ENCODE peak calls at places on chromosomes 6 and 20, in five cellular contexts. O, P, B, T and L are unnamed samples. For H3K4me1, the result is how much of the 10 kb centered on the place peaks cover.

GRCh38 chr6:16265351-16266341 is 27.3 kb downstream of the GMPR start:
- DNase-seq in O (no peak), P (no peak), B (no peak), T (no peak), L (no peak)

GRCh38 chr6:7479801-7480266 is 61.6 kb upstream of the DSP start:
- DNase-seq in O (no peak), P (no peak), B (no peak), T (no peak), L (peak)

GRCh38 chr6:100726741-100727140 is 154.4 kb downstream of the ASCC3 start:
- DNase-seq in O (no peak), P (no peak), B (no peak), T (no peak), L (peak)

GRCh38 chr6:138222901-138223546 is 4.7 kb upstream of the PBOV1 start:
- DNase-seq in O (no peak), P (no peak), B (no peak), T (no peak), L (no peak)

GRCh38 chr6:108260126-108260808 is 573 bp downstream of the SNX3 start:
- DNase-seq in O (peak), P (peak), B (peak), T (peak), L (peak)

GRCh38 chr20:37697314-37697713 is 3.5 kb downstream of the CTNNBL1 start:
- DNase-seq in O (no peak), P (no peak), B (no peak), T (no peak), L (no peak)

GRCh38 chr6:2942916-2943563 is 28.3 kb downstream of the SERPINB6 start:
- DNase-seq in O (peak), P (no peak), B (peak), T (no peak), L (no peak)

GRCh38 chr6:44056392-44057237 is 70.6 kb downstream of the MRPL14 start:
- DNase-seq in O (no peak), P (no peak), B (no peak), T (no peak), L (no peak)

GRCh38 chr6:122302077-122302476 is 97.4 kb upstream of the HSF2 start:
- DNase-seq in O (no peak), P (no peak), B (no peak), T (no peak), L (no peak)

GRCh38 chr6:95545691-95546090 is 31.6 kb upstream of the MANEA start:
- DNase-seq in O (no peak), P (no peak), B (no peak), T (no peak), L (no peak)

GRCh38 chr20:60085551-60086132 is 127.4 kb downstream of the CDH26 start:
- DNase-seq in O (peak), P (peak), B (no peak), T (no peak), L (no peak)

GRCh38 chr6:31690231-31691077 is 9.6 kb upstream of the LY6G5C start:
- DNase-seq in O (peak), P (no peak), B (no peak), T (no peak), L (no peak)

GRCh38 chr20:3464166-3464565 is 6.7 kb upstream of the ATRN start:
- DNase-seq in O (no peak), P (no peak), B (no peak), T (no peak), L (no peak)

GRCh38 chr6:163195721-163196691 is 218.5 kb upstream of the QKI start:
- DNase-seq in O (no peak), P (no peak), B (no peak), T (no peak), L (no peak)

GRCh38 chr6:8060346-8060745 is 3.8 kb downstream of the BLOC1S5 start:
- DNase-seq in O (no peak), P (no peak), B (no peak), T (no peak), L (no peak)

GRCh38 chr20:44402391-44403193 is 47.1 kb downstream of the HNF4A start:
- DNase-seq in O (no peak), P (no peak), B (no peak), T (no peak), L (no peak)

GRCh38 chr20:57251344-57251743 is 15.1 kb downstream of the BMP7 start:
- DNase-seq in O (peak), P (no peak), B (no peak), T (no peak), L (no peak)

GRCh38 chr20:54345301-54345724 is 130.1 kb upstream of the DOK5 start:
- DNase-seq in O (no peak), P (no peak), B (no peak), T (no peak), L (peak)

GRCh38 chr20:59746155-59746554 is 141.8 kb downstream of the PHACTR3 start:
- DNase-seq in O (no peak), P (no peak), B (no peak), T (no peak), L (no peak)

GRCh38 chr20:20827992-20828597 is 115.7 kb upstream of the RALGAPA2 start:
- DNase-seq in O (no peak), P (no peak), B (no peak), T (no peak), L (no peak)

GRCh38 chr20:35226126-35226774 is at the start of gene MMP24:
- DNase-seq in O (peak), P (peak), B (peak), T (no peak), L (no peak)

GRCh38 chr20:35992713-35993335 is 24.4 kb downstream of the CNBD2 start:
- DNase-seq in O (peak), P (peak), B (no peak), T (peak), L (peak)

GRCh38 chr20:1894951-1895673 is at the start of gene SIRPA:
- DNase-seq in O (peak), P (peak), B (peak), T (peak), L (peak)

GRCh38 chr6:163438940-163439335 is 24.4 kb downstream of the QKI start:
- DNase-seq in O (no peak), P (no peak), B (no peak), T (no peak), L (peak)

GRCh38 chr6:123022980-123023379 is 26.9 kb downstream of the CLVS2 start:
- DNase-seq in O (peak), P (peak), B (no peak), T (peak), L (peak)

GRCh38 chr20:45100563-45101245 is at the start of gene KCNS1:
- DNase-seq in O (peak), P (peak), B (peak), T (no peak), L (peak)

GRCh38 chr6:46491201-46491788 is at the start of gene RCAN2:
- DNase-seq in O (peak), P (peak), B (peak), T (peak), L (peak)

GRCh38 chr6:41439524-41440418 is 104.4 kb downstream of the NCR2 start:
- DNase-seq in O (peak), P (no peak), B (no peak), T (no peak), L (no peak)

GRCh38 chr6:96913621-96914020 is 10.9 kb upstream of the KLHL32 start:
- DNase-seq in O (no peak), P (no peak), B (no peak), T (no peak), L (no peak)

GRCh38 chr6:21144928-21145327 is 448.6 kb upstream of the SOX4 start:
- DNase-seq in O (no peak), P (no peak), B (no peak), T (no peak), L (no peak)

GRCh38 chr6:98467091-98467490 is 367.3 kb upstream of the POU3F2 start:
- DNase-seq in O (peak), P (no peak), B (no peak), T (no peak), L (no peak)

GRCh38 chr20:57469418-57470211 is 55.3 kb downstream of the CTCFL start:
- DNase-seq in O (peak), P (no peak), B (no peak), T (no peak), L (no peak)

GRCh38 chr6:7526755-7527154 is 14.7 kb upstream of the DSP start:
- DNase-seq in O (no peak), P (peak), B (peak), T (no peak), L (no peak)

GRCh38 chr6:120378582-120379220 is 955.6 kb downstream of the TBC1D32 start:
- DNase-seq in O (peak), P (no peak), B (no peak), T (no peak), L (peak)

GRCh38 chr6:142925575-142926110 is 19.3 kb downstream of the HIVEP2 start:
- DNase-seq in O (no peak), P (no peak), B (no peak), T (no peak), L (peak)

GRCh38 chr6:21949211-21949801 is 347.5 kb downstream of the PRL start:
- DNase-seq in O (no peak), P (no peak), B (no peak), T (no peak), L (peak)

GRCh38 chr6:143993965-143994646 is 14.0 kb downstream of the PLAGL1 start:
- DNase-seq in O (no peak), P (no peak), B (no peak), T (no peak), L (no peak)

GRCh38 chr6:140789466-140789865 is 1343.3 kb upstream of the GJE1 start:
- DNase-seq in O (no peak), P (no peak), B (no peak), T (no peak), L (no peak)

GRCh38 chr6:134551245-134551960 is 233.5 kb upstream of the SGK1 start:
- DNase-seq in O (peak), P (no peak), B (no peak), T (no peak), L (peak)

GRCh38 chr6:67009818-67010217 is 1302.8 kb upstream of the EYS start:
- DNase-seq in O (peak), P (peak), B (no peak), T (no peak), L (no peak)

GRCh38 chr6:75834447-75834846 is 85.4 kb downstream of the MYO6 start:
- DNase-seq in O (no peak), P (no peak), B (no peak), T (no peak), L (no peak)
- H3K18ac ChIP-seq in O (no peak), P (no peak), B (no peak), T (no peak), L (no peak)

DNA sequence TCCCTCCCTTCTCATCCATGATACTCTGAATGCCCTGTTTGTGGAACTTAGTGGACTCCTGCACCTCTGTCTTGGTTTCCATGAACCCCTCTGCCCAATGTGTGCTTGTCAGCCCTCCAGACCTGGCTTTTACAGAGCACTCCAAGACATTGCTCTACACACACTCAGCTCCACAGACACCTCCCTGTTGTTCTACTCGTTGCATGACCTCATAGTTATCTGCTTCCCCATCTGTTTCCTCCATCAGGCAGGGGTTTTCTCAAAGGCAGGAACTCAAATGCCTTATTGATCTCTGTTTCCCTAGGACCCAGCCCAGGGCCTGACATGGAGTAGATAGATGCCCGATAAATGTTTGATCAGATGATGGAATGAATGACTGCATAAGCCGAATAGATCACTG is 13.3 kb downstream of the PLCG1 start:
- DNase-seq in O (peak), P (no peak), B (no peak), T (no peak), L (no peak)
- H3K4me1 ChIP-seq in O (under half), P (under half), B (under half), T (under half), L (under half)

DNA sequence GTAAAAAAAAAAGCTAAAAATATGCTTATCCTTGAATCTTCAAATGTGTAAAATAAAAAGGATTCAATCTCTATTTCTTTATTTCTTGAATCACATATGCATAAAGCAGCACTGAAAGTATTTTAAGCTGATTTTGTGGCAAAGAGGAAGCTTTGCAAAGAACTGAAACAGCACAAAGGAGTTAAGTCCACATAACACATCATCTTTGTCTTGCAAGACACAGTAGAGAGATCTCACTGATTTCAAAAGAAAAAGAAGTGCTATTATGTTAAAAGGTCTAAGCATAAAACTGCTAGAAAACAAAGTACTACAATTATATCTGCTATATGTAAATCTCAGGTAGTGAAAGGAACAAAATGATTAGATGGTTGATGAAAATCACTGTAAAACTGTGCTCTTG is 127.1 kb upstream of the HMGCLL1 start:
- DNase-seq in O (no peak), P (no peak), B (no peak), T (no peak), L (no peak)
- H3K18ac ChIP-seq in O (no peak), P (no peak), B (no peak), T (no peak), L (no peak)

DNA sequence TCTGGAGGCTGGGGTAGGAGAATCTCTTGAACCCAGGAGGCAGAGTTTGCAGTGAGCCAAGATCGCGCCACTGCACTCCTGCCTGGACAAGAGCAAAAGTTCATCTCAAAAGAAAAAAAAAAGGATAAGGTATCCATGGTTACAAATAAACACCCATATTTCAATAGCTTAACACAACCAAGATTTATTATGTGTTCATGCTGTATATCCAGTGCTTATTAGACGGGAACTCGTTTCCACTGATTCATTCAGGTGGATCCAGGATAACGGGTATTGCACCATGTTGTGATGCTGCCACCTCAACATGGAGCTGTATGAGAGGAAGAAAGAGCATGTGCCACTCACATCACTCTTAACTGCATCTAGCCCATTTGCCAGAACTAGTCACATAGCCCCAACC is 69.1 kb upstream of the HIVEP1 start:
- DNase-seq in O (no peak), P (no peak), B (no peak), T (no peak), L (no peak)
- H3K4me1 ChIP-seq in O (under half), P (under half), B (under half), T (under half), L (under half)

GRCh38 chr6:33192671-33193602 is 670 bp upstream of the COL11A2 start:
- DNase-seq in O (no peak), P (no peak), B (peak), T (no peak), L (no peak)
- H3K18ac ChIP-seq in O (no peak), P (no peak), B (peak), T (peak), L (no peak)

DNA sequence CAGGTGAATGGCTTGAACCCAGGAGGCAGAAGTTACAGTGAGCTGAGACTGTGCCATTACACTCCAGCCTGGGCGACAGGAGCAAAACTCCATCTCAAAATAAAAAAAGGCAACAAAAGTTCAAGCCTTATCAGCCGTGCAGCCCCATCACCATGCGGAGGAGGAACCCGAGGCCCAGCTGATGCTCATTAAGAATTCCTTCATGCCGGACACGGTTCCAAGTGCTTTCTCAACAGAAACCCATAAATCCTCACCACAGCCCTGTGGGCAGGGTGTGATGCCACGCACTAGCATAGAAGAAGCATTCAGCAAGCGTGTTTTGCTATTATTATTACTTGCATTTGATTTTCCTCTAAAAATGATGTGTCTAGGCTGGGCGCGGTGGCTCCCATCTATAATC is 56.3 kb downstream of the PREX1 start:
- DNase-seq in O (no peak), P (no peak), B (no peak), T (no peak), L (no peak)
- H3K4me1 ChIP-seq in O (under half), P (under half), B (under half), T (under half), L (under half)

GRCh38 chr6:56957856-56958255 is 2.9 kb downstream of the BEND6 start:
- DNase-seq in O (no peak), P (no peak), B (no peak), T (no peak), L (no peak)
- H3K18ac ChIP-seq in O (no peak), P (no peak), B (no peak), T (no peak), L (no peak)

GRCh38 chr6:158642805-158643489 is 1.6 kb downstream of the DYNLT1 start:
- DNase-seq in O (no peak), P (no peak), B (no peak), T (no peak), L (peak)

GRCh38 chr6:158640519-158640918 is 4.0 kb downstream of the DYNLT1 start:
- DNase-seq in O (no peak), P (no peak), B (peak), T (no peak), L (no peak)

GRCh38 chr6:158644227-158645063 is at the start of gene DYNLT1:
- DNase-seq in O (peak), P (peak), B (peak), T (peak), L (peak)

GRCh38 chr6:158639056-158639455 is 5.5 kb downstream of the DYNLT1 start:
- DNase-seq in O (no peak), P (no peak), B (peak), T (no peak), L (no peak)

DNA sequence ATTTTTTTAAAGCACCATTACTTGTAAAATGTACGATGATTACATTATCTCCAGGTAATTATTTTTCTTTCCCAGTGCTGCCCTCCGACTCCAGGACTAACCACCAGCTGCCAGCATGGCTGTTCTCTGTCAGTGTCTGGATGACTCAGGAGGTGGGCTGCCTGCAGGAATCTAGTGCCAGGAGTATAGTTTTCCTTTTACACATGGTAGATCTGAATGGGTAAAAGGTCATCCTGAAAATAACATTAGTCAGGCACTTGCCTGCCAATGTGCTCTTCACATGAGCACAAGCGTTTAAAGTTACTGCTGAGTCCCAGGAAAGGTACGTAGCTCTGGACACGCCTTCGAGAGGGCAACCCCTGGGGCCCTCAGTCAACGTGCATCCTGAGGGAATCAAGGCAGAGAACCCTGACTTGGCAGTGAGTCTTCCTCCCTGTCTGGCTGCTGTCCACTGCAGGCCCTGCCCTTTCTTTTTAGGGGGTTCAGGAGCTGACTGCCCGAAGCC is 2.4 kb downstream of the DYNLT1 start:
- DNase-seq in O (no peak), P (no peak), B (no peak), T (no peak), L (peak)
- H3K4me1 ChIP-seq in O (under half), P (under half), B (under half), T (under half), L (under half)

DNA sequence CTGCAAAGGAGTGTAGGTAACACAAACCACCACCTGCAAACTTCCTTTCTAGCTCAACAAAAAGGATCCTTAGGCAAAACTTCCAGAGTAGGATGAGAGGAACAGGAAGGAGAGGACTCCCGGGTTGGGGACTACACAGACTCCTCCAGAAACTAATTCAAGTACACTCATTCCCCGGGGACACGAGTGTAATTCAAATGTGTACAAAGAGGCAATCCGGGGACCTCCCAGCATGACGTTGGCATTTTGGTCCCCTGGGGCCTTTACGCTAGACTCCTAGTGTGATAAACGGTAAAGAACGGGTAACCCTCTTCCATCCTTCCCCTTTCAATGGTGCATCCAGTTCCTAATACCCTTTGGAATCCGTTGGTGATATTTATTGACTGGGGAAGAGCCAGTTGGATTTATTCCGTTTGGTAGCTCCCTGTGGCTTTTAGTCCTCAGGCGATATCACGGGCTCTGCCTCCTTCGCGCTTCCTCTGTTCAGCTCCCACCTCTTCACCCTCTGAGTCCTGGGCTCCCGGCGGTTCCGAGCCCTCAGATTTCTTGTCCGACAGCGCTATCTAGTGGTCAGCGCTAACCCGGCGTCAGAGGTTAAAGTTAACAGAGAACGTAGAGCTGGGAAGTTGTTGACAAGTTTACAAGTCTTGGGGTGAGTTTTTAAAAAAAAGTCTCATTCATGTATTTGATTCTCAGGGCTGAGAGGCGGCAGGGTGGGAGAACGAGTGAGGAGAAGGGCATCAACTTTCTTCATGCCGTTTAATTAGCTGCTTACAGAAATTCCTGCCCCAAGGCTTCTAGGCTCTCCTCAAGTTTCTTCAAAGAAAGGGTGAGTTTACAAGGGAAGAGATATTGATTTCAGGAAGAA is 2.9 kb upstream of the COL12A1 start:
- DNase-seq in O (peak), P (peak), B (peak), T (peak), L (peak)
- H3K18ac ChIP-seq in O (no peak), P (no peak), B (no peak), T (no peak), L (peak)